ENCODE peak calls at places on chromosomes 12 and 14, in seven cellular contexts. One of them, this sample, is unnamed.

GRCh38 chr14:76267322-76268012 is 108.5 kb upstream of the ESRRB start:
- DNase-seq in T-cell: peak
- DNase-seq in NCI-H1417: no peak
- DNase-seq in NCI-H2029 treated with DMSO at 0.1 percent for 48 hours: peak
- DNase-seq in Calu3: peak
- DNase-seq in naive thymus-derived CD4-positive, alpha-beta T cell: peak
- DNase-seq in mesendoderm: peak
- DNase-seq in this sample: no peak

GRCh38 chr14:61608245-61609142 is 86.8 kb upstream of the HIF1A start:
- DNase-seq in Calu3: no peak
- DNase-seq in NCI-H2029 treated with DMSO at 0.1 percent for 48 hours: peak
- DNase-seq in T-cell: no peak
- DNase-seq in NCI-H1417: peak
- DNase-seq in naive thymus-derived CD4-positive, alpha-beta T cell: no peak
- DNase-seq in mesendoderm: no peak
- DNase-seq in this sample: no peak

GRCh38 chr14:24132976-24133375 is 2.5 kb downstream of the FITM1 start:
- DNase-seq in T-cell: no peak
- DNase-seq in Calu3: no peak
- DNase-seq in mesendoderm: no peak
- DNase-seq in NCI-H2029 treated with DMSO at 0.1 percent for 48 hours: no peak
- DNase-seq in NCI-H1417: no peak
- DNase-seq in naive thymus-derived CD4-positive, alpha-beta T cell: no peak
- DNase-seq in this sample: no peak

GRCh38 chr12:80821513-80822000 is 104.8 kb downstream of the MYF5 start:
- DNase-seq in NCI-H1417: peak
- DNase-seq in naive thymus-derived CD4-positive, alpha-beta T cell: no peak
- DNase-seq in Calu3: no peak
- DNase-seq in NCI-H2029 treated with DMSO at 0.1 percent for 48 hours: no peak
- DNase-seq in mesendoderm: no peak
- DNase-seq in T-cell: no peak
- DNase-seq in this sample: no peak

GRCh38 chr14:22752422-22752821 is 14.1 kb upstream of the OXA1L start:
- DNase-seq in naive thymus-derived CD4-positive, alpha-beta T cell: no peak
- DNase-seq in Calu3: no peak
- DNase-seq in mesendoderm: peak
- DNase-seq in T-cell: no peak
- DNase-seq in NCI-H1417: no peak
- DNase-seq in NCI-H2029 treated with DMSO at 0.1 percent for 48 hours: no peak
- DNase-seq in this sample: no peak

GRCh38 chr12:49264466-49264872 is 413 bp upstream of the TUBA1C start:
- DNase-seq in NCI-H2029 treated with DMSO at 0.1 percent for 48 hours: no peak
- DNase-seq in T-cell: no peak
- DNase-seq in mesendoderm: no peak
- DNase-seq in naive thymus-derived CD4-positive, alpha-beta T cell: peak
- DNase-seq in NCI-H1417: peak
- DNase-seq in Calu3: no peak
- DNase-seq in this sample: peak

GRCh38 chr14:34064349-34064748 is 113.5 kb upstream of the EGLN3 start:
- DNase-seq in Calu3: no peak
- DNase-seq in mesendoderm: no peak
- DNase-seq in T-cell: no peak
- DNase-seq in NCI-H2029 treated with DMSO at 0.1 percent for 48 hours: no peak
- DNase-seq in naive thymus-derived CD4-positive, alpha-beta T cell: no peak
- DNase-seq in NCI-H1417: no peak
- DNase-seq in this sample: no peak

GRCh38 chr12:26787125-26787495 is 45.9 kb downstream of the ITPR2 start:
- DNase-seq in NCI-H2029 treated with DMSO at 0.1 percent for 48 hours: no peak
- DNase-seq in naive thymus-derived CD4-positive, alpha-beta T cell: no peak
- DNase-seq in Calu3: no peak
- DNase-seq in NCI-H1417: no peak
- DNase-seq in mesendoderm: peak
- DNase-seq in T-cell: no peak
- DNase-seq in this sample: no peak

GRCh38 chr12:92502417-92503028 is 200.3 kb upstream of the PLEKHG7 start:
- DNase-seq in Calu3: no peak
- DNase-seq in naive thymus-derived CD4-positive, alpha-beta T cell: peak
- DNase-seq in NCI-H2029 treated with DMSO at 0.1 percent for 48 hours: no peak
- DNase-seq in mesendoderm: peak
- DNase-seq in NCI-H1417: no peak
- DNase-seq in T-cell: no peak
- DNase-seq in this sample: no peak

This sample was measured in T follicular helper cell.